ENCODE peak calls at places on chromosome X, in ten cellular contexts. One of them, this sample, is unnamed.
A peak's percentile ranks its signal among the peaks of the same experiment; 100 is the strongest.

GRCh38 chrX:31038585-31039326 is 33.1 kb downstream of the FTHL17 start:
- DNase-seq in neural progenitor cell: peak; percentile 49
- DNase-seq in WERI-Rb-1: peak; percentile 40
- DNase-seq in OCI-LY7: peak; percentile 68
- DNase-seq in kidney: no peak
- DNase-seq in ovary: peak; percentile 32
- DNase-seq in glutamatergic neuron: peak; percentile 47
- DNase-seq in cardiac fibroblast: peak; percentile 65
- DNase-seq in fibroblast of mammary gland: peak; percentile 35
- DNase-seq in HCT116: no peak
- DNase-seq in this sample: no peak

GRCh38 chrX:154648931-154649863 is 4.2 kb downstream of the CTAG2 start:
- DNase-seq in neural progenitor cell: no peak
- DNase-seq in fibroblast of mammary gland: no peak
- DNase-seq in glutamatergic neuron: no peak
- DNase-seq in WERI-Rb-1: no peak
- DNase-seq in OCI-LY7: no peak
- DNase-seq in cardiac fibroblast: no peak
- DNase-seq in HCT116: no peak
- DNase-seq in ovary: no peak
- DNase-seq in kidney: peak; percentile 63
- DNase-seq in this sample: no peak

GRCh38 chrX:135324463-135324862 is 15.2 kb downstream of the ETDC start:
- DNase-seq in neural progenitor cell: no peak
- DNase-seq in cardiac fibroblast: no peak
- DNase-seq in WERI-Rb-1: no peak
- DNase-seq in kidney: no peak
- DNase-seq in HCT116: no peak
- DNase-seq in glutamatergic neuron: no peak
- DNase-seq in fibroblast of mammary gland: no peak
- DNase-seq in ovary: no peak
- DNase-seq in OCI-LY7: no peak
- DNase-seq in this sample: no peak

GRCh38 chrX:17836830-17837229 is 24.3 kb downstream of the RAI2 start:
- DNase-seq in WERI-Rb-1: no peak
- DNase-seq in kidney: no peak
- DNase-seq in OCI-LY7: no peak
- DNase-seq in cardiac fibroblast: no peak
- DNase-seq in neural progenitor cell: no peak
- DNase-seq in glutamatergic neuron: peak; percentile 13
- DNase-seq in ovary: no peak
- DNase-seq in HCT116: no peak
- DNase-seq in fibroblast of mammary gland: peak; percentile 24
- DNase-seq in this sample: no peak

GRCh38 chrX:155056877-155057792 is 13.8 kb downstream of the CMC4 start:
- DNase-seq in kidney: peak; percentile 80
- DNase-seq in OCI-LY7: peak; percentile 45
- DNase-seq in HCT116: peak; percentile 51
- DNase-seq in WERI-Rb-1: peak; percentile 78
- DNase-seq in cardiac fibroblast: peak; percentile 85
- DNase-seq in glutamatergic neuron: peak; percentile 54
- DNase-seq in ovary: peak; percentile 70
- DNase-seq in fibroblast of mammary gland: peak; percentile 78
- DNase-seq in neural progenitor cell: peak; percentile 74
- DNase-seq in this sample: peak; percentile 52

GRCh38 chrX:154040307-154040756 is 20.6 kb upstream of the IRAK1 start:
- DNase-seq in neural progenitor cell: no peak
- DNase-seq in WERI-Rb-1: no peak
- DNase-seq in fibroblast of mammary gland: peak; percentile 87
- DNase-seq in glutamatergic neuron: no peak
- DNase-seq in OCI-LY7: no peak
- DNase-seq in ovary: no peak
- DNase-seq in cardiac fibroblast: peak; percentile 83
- DNase-seq in kidney: no peak
- DNase-seq in HCT116: no peak
- DNase-seq in this sample: no peak

GRCh38 chrX:21745756-21746155 is 12.2 kb downstream of the SMPX start:
- DNase-seq in WERI-Rb-1: peak; percentile 51
- DNase-seq in cardiac fibroblast: peak; percentile 27
- DNase-seq in OCI-LY7: peak; percentile 19
- DNase-seq in HCT116: no peak
- DNase-seq in kidney: no peak
- DNase-seq in ovary: peak; percentile 23
- DNase-seq in neural progenitor cell: peak; percentile 8
- DNase-seq in fibroblast of mammary gland: peak; percentile 37
- DNase-seq in glutamatergic neuron: peak; percentile 52
- DNase-seq in this sample: no peak

GRCh38 chrX:20135956-20136355 is 5.7 kb downstream of the EIF1AX start:
- DNase-seq in OCI-LY7: no peak
- DNase-seq in fibroblast of mammary gland: no peak
- DNase-seq in kidney: no peak
- DNase-seq in WERI-Rb-1: no peak
- DNase-seq in ovary: no peak
- DNase-seq in cardiac fibroblast: no peak
- DNase-seq in neural progenitor cell: no peak
- DNase-seq in HCT116: no peak
- DNase-seq in glutamatergic neuron: no peak
- DNase-seq in this sample: no peak

GRCh38 chrX:48864210-48864609 is 28.8 kb upstream of the PCSK1N start:
- DNase-seq in kidney: no peak
- DNase-seq in neural progenitor cell: no peak
- DNase-seq in OCI-LY7: no peak
- DNase-seq in HCT116: no peak
- DNase-seq in fibroblast of mammary gland: peak; percentile 36
- DNase-seq in ovary: no peak
- DNase-seq in cardiac fibroblast: peak; percentile 25
- DNase-seq in WERI-Rb-1: no peak
- DNase-seq in glutamatergic neuron: no peak
- DNase-seq in this sample: no peak

GRCh38 chrX:8433296-8434094 is 31.1 kb upstream of the VCX3B start:
- DNase-seq in kidney: no peak
- DNase-seq in ovary: no peak
- DNase-seq in cardiac fibroblast: no peak
- DNase-seq in fibroblast of mammary gland: peak; percentile 1
- DNase-seq in HCT116: no peak
- DNase-seq in WERI-Rb-1: no peak
- DNase-seq in OCI-LY7: no peak
- DNase-seq in glutamatergic neuron: no peak
- DNase-seq in neural progenitor cell: no peak
- DNase-seq in this sample: no peak

GRCh38 chrX:134868766-134869495 is 121.9 kb upstream of the SMIM10 start:
- DNase-seq in kidney: no peak
- DNase-seq in ovary: no peak
- DNase-seq in glutamatergic neuron: no peak
- DNase-seq in WERI-Rb-1: no peak
- DNase-seq in OCI-LY7: no peak
- DNase-seq in fibroblast of mammary gland: peak; percentile 97
- DNase-seq in cardiac fibroblast: peak; percentile 83
- DNase-seq in HCT116: no peak
- DNase-seq in neural progenitor cell: no peak
- DNase-seq in this sample: no peak

GRCh38 chrX:104343408-104344129 is 88.8 kb upstream of the ESX1 start:
- DNase-seq in neural progenitor cell: peak; percentile 62
- DNase-seq in cardiac fibroblast: peak; percentile 88
- DNase-seq in WERI-Rb-1: peak; percentile 43
- DNase-seq in ovary: no peak
- DNase-seq in OCI-LY7: peak; percentile 46
- DNase-seq in HCT116: peak; percentile 80
- DNase-seq in kidney: no peak
- DNase-seq in glutamatergic neuron: peak; percentile 19
- DNase-seq in fibroblast of mammary gland: peak; percentile 83
- DNase-seq in this sample: peak; percentile 30

GRCh38 chrX:57651169-57651919 is 28.7 kb downstream of the NLRP2B start:
- DNase-seq in cardiac fibroblast: no peak
- DNase-seq in WERI-Rb-1: no peak
- DNase-seq in neural progenitor cell: peak; percentile 28
- DNase-seq in kidney: no peak
- DNase-seq in glutamatergic neuron: no peak
- DNase-seq in ovary: no peak
- DNase-seq in HCT116: no peak
- DNase-seq in fibroblast of mammary gland: no peak
- DNase-seq in OCI-LY7: no peak
- DNase-seq in this sample: no peak

GRCh38 chrX:41558531-41558930 is 111.4 kb downstream of the NYX start:
- DNase-seq in fibroblast of mammary gland: peak; percentile 55
- DNase-seq in HCT116: no peak
- DNase-seq in OCI-LY7: peak; percentile 41
- DNase-seq in cardiac fibroblast: peak; percentile 45
- DNase-seq in neural progenitor cell: peak; percentile 13
- DNase-seq in WERI-Rb-1: no peak
- DNase-seq in kidney: no peak
- DNase-seq in glutamatergic neuron: no peak
- DNase-seq in ovary: no peak
- DNase-seq in this sample: no peak

GRCh38 chrX:136694491-136695087 is 46.6 kb downstream of the CD40LG start:
- DNase-seq in OCI-LY7: peak; percentile 58
- DNase-seq in fibroblast of mammary gland: peak; percentile 60
- DNase-seq in ovary: no peak
- DNase-seq in kidney: no peak
- DNase-seq in neural progenitor cell: peak; percentile 49
- DNase-seq in glutamatergic neuron: no peak
- DNase-seq in cardiac fibroblast: peak; percentile 71
- DNase-seq in HCT116: peak; percentile 8
- DNase-seq in WERI-Rb-1: no peak
- DNase-seq in this sample: no peak

GRCh38 chrX:47578692-47579091 is 3.5 kb upstream of the TIMP1 start:
- DNase-seq in glutamatergic neuron: no peak
- DNase-seq in neural progenitor cell: no peak
- DNase-seq in fibroblast of mammary gland: no peak
- DNase-seq in OCI-LY7: no peak
- DNase-seq in ovary: peak; percentile 23
- DNase-seq in HCT116: no peak
- DNase-seq in cardiac fibroblast: no peak
- DNase-seq in kidney: no peak
- DNase-seq in WERI-Rb-1: no peak
- DNase-seq in this sample: no peak

GRCh38 chrX:154135458-154136229 is 8.4 kb upstream of the OPN1LW start:
- DNase-seq in ovary: no peak
- DNase-seq in HCT116: no peak
- DNase-seq in fibroblast of mammary gland: no peak
- DNase-seq in OCI-LY7: peak; percentile 25
- DNase-seq in glutamatergic neuron: no peak
- DNase-seq in cardiac fibroblast: no peak
- DNase-seq in WERI-Rb-1: no peak
- DNase-seq in kidney: no peak
- DNase-seq in neural progenitor cell: no peak
- DNase-seq in this sample: no peak

GRCh38 chrX:142702749-142703148 is 323.0 kb upstream of the SPANXN4 start:
- DNase-seq in neural progenitor cell: no peak
- DNase-seq in ovary: no peak
- DNase-seq in glutamatergic neuron: no peak
- DNase-seq in OCI-LY7: no peak
- DNase-seq in cardiac fibroblast: no peak
- DNase-seq in kidney: no peak
- DNase-seq in fibroblast of mammary gland: no peak
- DNase-seq in HCT116: no peak
- DNase-seq in WERI-Rb-1: no peak
- DNase-seq in this sample: no peak
- TF ChIP-seq CTCF in neural progenitor cell: no peak
- TF ChIP-seq CTCF in ovary: no peak
- TF ChIP-seq CTCF in glutamatergic neuron: no peak
- TF ChIP-seq CTCF in OCI-LY7: no peak
- TF ChIP-seq CTCF in cardiac fibroblast: no peak
- TF ChIP-seq CTCF in kidney: no peak
- TF ChIP-seq CTCF in fibroblast of mammary gland: no peak
- TF ChIP-seq CTCF in HCT116: no peak
- TF ChIP-seq CTCF in WERI-Rb-1: no peak
- TF ChIP-seq CTCF in this sample: no peak

GRCh38 chrX:53047228-53047627 is 1.4 kb upstream of the GPR173 start:
- DNase-seq in HCT116: no peak
- DNase-seq in kidney: no peak
- DNase-seq in WERI-Rb-1: no peak
- DNase-seq in neural progenitor cell: no peak
- DNase-seq in fibroblast of mammary gland: peak; percentile 9
- DNase-seq in OCI-LY7: peak; percentile 9
- DNase-seq in glutamatergic neuron: peak; percentile 17
- DNase-seq in cardiac fibroblast: peak; percentile 16
- DNase-seq in ovary: no peak
- DNase-seq in this sample: no peak
- TF ChIP-seq CTCF in HCT116: peak; percentile 2
- TF ChIP-seq CTCF in kidney: no peak
- TF ChIP-seq CTCF in WERI-Rb-1: peak; percentile 13
- TF ChIP-seq CTCF in neural progenitor cell: peak; percentile 47
- TF ChIP-seq CTCF in fibroblast of mammary gland: peak; percentile 36
- TF ChIP-seq CTCF in OCI-LY7: peak; percentile 52
- TF ChIP-seq CTCF in glutamatergic neuron: peak; percentile 48
- TF ChIP-seq CTCF in cardiac fibroblast: peak; percentile 26
- TF ChIP-seq CTCF in ovary: no peak
- TF ChIP-seq CTCF in this sample: no peak

GRCh38 chrX:140318306-140318705 is 186.6 kb downstream of the SOX3 start:
- DNase-seq in WERI-Rb-1: no peak
- DNase-seq in ovary: no peak
- DNase-seq in glutamatergic neuron: no peak
- DNase-seq in neural progenitor cell: peak; percentile 7
- DNase-seq in cardiac fibroblast: no peak
- DNase-seq in OCI-LY7: no peak
- DNase-seq in HCT116: no peak
- DNase-seq in fibroblast of mammary gland: no peak
- DNase-seq in kidney: no peak
- DNase-seq in this sample: no peak

DNA sequence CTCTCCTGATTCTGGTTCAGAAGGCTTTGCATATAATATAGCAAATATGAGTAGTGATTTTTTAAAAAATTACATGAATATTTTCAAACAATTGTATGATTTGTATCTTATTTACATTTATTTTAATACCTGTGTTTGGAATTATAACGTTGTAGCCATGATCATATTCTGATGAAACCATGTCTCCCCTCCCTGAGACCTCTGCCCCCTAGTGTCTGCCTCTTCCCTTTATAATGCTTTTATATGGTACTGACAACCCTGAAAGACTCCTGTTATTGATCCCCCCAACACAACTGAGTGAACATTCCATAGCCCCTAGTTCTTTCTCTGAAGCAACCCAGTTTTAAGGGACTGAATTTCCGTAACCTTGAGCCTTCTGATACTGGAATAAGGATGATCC is 187.4 kb downstream of the SOX3 start:
- DNase-seq in ovary: no peak
- DNase-seq in glutamatergic neuron: no peak
- DNase-seq in fibroblast of mammary gland: no peak
- DNase-seq in HCT116: no peak
- DNase-seq in kidney: no peak
- DNase-seq in OCI-LY7: no peak
- DNase-seq in WERI-Rb-1: no peak
- DNase-seq in cardiac fibroblast: no peak
- DNase-seq in neural progenitor cell: no peak
- DNase-seq in this sample: no peak
- TF ChIP-seq CTCF in ovary: no peak
- TF ChIP-seq CTCF in glutamatergic neuron: no peak
- TF ChIP-seq CTCF in fibroblast of mammary gland: no peak
- TF ChIP-seq CTCF in HCT116: no peak
- TF ChIP-seq CTCF in kidney: no peak
- TF ChIP-seq CTCF in OCI-LY7: no peak
- TF ChIP-seq CTCF in WERI-Rb-1: no peak
- TF ChIP-seq CTCF in cardiac fibroblast: no peak
- TF ChIP-seq CTCF in neural progenitor cell: peak; percentile 29
- TF ChIP-seq CTCF in this sample: no peak

DNA sequence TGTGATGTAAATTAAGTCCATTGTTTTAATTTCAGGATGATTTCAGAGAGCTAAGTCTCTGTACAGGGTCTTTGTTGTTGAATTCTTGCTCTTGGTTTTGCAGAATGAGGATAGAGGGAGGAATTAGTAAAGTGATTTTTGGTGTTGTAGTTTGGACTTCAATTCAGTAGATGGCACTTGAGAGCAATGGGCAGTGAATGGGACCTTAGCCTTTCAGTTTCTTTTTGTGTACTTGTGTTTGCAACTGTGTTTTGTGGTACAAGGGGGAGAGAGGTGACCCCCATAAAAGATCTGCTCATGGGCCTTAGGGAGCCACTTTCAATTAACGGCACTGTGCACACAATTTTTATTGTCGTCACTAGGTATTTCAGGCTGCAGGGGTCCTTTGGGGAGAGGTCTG is 340.0 kb downstream of the DCAF12L2 start:
- DNase-seq in OCI-LY7: no peak
- DNase-seq in kidney: no peak
- DNase-seq in ovary: no peak
- DNase-seq in glutamatergic neuron: no peak
- DNase-seq in WERI-Rb-1: no peak
- DNase-seq in neural progenitor cell: peak; percentile 1
- DNase-seq in HCT116: no peak
- DNase-seq in cardiac fibroblast: no peak
- DNase-seq in fibroblast of mammary gland: no peak
- DNase-seq in this sample: no peak
- TF ChIP-seq CTCF in OCI-LY7: peak; percentile 32
- TF ChIP-seq CTCF in kidney: no peak
- TF ChIP-seq CTCF in ovary: no peak
- TF ChIP-seq CTCF in glutamatergic neuron: no peak
- TF ChIP-seq CTCF in WERI-Rb-1: peak; percentile 20
- TF ChIP-seq CTCF in neural progenitor cell: no peak
- TF ChIP-seq CTCF in HCT116: no peak
- TF ChIP-seq CTCF in cardiac fibroblast: no peak
- TF ChIP-seq CTCF in fibroblast of mammary gland: no peak
- TF ChIP-seq CTCF in this sample: no peak